ENCODE peak calls at places on chromosomes 13 and 19, in seven cellular contexts. One of them, this sample, is unnamed.

GRCh38 chr13:37905736-37906135 is 36.2 kb upstream of the TRPC4 start:
- DNase-seq in effector memory CD8-positive, alpha-beta T cell: no peak
- DNase-seq in stimulated activated naive CD8-positive, alpha-beta T cell treated with anti-CD3 and anti-CD28 coated beads, Interleukin-15, Interleukin-2, amounts not matched to agents 100 U/mL and 50 U/mL, for 24 hours: no peak
- DNase-seq in stimulated activated CD4-positive, alpha-beta T cell treated with anti-CD3 and anti-CD28 coated beads, Interleukin-1b, Interleukin-23, amount 100 ng/mL, for 24 hours: no peak
- DNase-seq in coronary artery: no peak
- DNase-seq in Kasumi-1: peak
- DNase-seq in stimulated activated CD8-positive, alpha-beta memory T cell treated with anti-CD3 and anti-CD28 coated beads, Interleukin-4, amount 100 ng/mL, for 1 hour: no peak
- DNase-seq in this sample: no peak

GRCh38 chr13:85974604-85975366 is 175.6 kb upstream of the SLITRK6 start:
- DNase-seq in effector memory CD8-positive, alpha-beta T cell: no peak
- DNase-seq in stimulated activated naive CD8-positive, alpha-beta T cell treated with anti-CD3 and anti-CD28 coated beads, Interleukin-15, Interleukin-2, amounts not matched to agents 100 U/mL and 50 U/mL, for 24 hours: no peak
- DNase-seq in stimulated activated CD4-positive, alpha-beta T cell treated with anti-CD3 and anti-CD28 coated beads, Interleukin-1b, Interleukin-23, amount 100 ng/mL, for 24 hours: no peak
- DNase-seq in coronary artery: no peak
- DNase-seq in Kasumi-1: no peak
- DNase-seq in stimulated activated CD8-positive, alpha-beta memory T cell treated with anti-CD3 and anti-CD28 coated beads, Interleukin-4, amount 100 ng/mL, for 1 hour: no peak
- DNase-seq in this sample: peak

GRCh38 chr19:954672-955494 is 29.0 kb downstream of the ARID3A start:
- DNase-seq in effector memory CD8-positive, alpha-beta T cell: no peak
- DNase-seq in stimulated activated naive CD8-positive, alpha-beta T cell treated with anti-CD3 and anti-CD28 coated beads, Interleukin-15, Interleukin-2, amounts not matched to agents 100 U/mL and 50 U/mL, for 24 hours: no peak
- DNase-seq in stimulated activated CD4-positive, alpha-beta T cell treated with anti-CD3 and anti-CD28 coated beads, Interleukin-1b, Interleukin-23, amount 100 ng/mL, for 24 hours: no peak
- DNase-seq in coronary artery: no peak
- DNase-seq in Kasumi-1: no peak
- DNase-seq in stimulated activated CD8-positive, alpha-beta memory T cell treated with anti-CD3 and anti-CD28 coated beads, Interleukin-4, amount 100 ng/mL, for 1 hour: no peak
- DNase-seq in this sample: no peak

GRCh38 chr19:5693195-5694166 is 3.4 kb downstream of the RPL36 start:
- DNase-seq in effector memory CD8-positive, alpha-beta T cell: no peak
- DNase-seq in stimulated activated naive CD8-positive, alpha-beta T cell treated with anti-CD3 and anti-CD28 coated beads, Interleukin-15, Interleukin-2, amounts not matched to agents 100 U/mL and 50 U/mL, for 24 hours: peak
- DNase-seq in stimulated activated CD4-positive, alpha-beta T cell treated with anti-CD3 and anti-CD28 coated beads, Interleukin-1b, Interleukin-23, amount 100 ng/mL, for 24 hours: no peak
- DNase-seq in coronary artery: peak
- DNase-seq in Kasumi-1: no peak
- DNase-seq in stimulated activated CD8-positive, alpha-beta memory T cell treated with anti-CD3 and anti-CD28 coated beads, Interleukin-4, amount 100 ng/mL, for 1 hour: no peak
- DNase-seq in this sample: no peak

GRCh38 chr19:16739546-16739945 is 19.9 kb downstream of the NWD1 start:
- DNase-seq in effector memory CD8-positive, alpha-beta T cell: no peak
- DNase-seq in stimulated activated naive CD8-positive, alpha-beta T cell treated with anti-CD3 and anti-CD28 coated beads, Interleukin-15, Interleukin-2, amounts not matched to agents 100 U/mL and 50 U/mL, for 24 hours: no peak
- DNase-seq in stimulated activated CD4-positive, alpha-beta T cell treated with anti-CD3 and anti-CD28 coated beads, Interleukin-1b, Interleukin-23, amount 100 ng/mL, for 24 hours: no peak
- DNase-seq in coronary artery: no peak
- DNase-seq in Kasumi-1: peak
- DNase-seq in stimulated activated CD8-positive, alpha-beta memory T cell treated with anti-CD3 and anti-CD28 coated beads, Interleukin-4, amount 100 ng/mL, for 1 hour: no peak
- DNase-seq in this sample: no peak

GRCh38 chr13:43785681-43786471 is 896 bp downstream of the ENOX1 start:
- DNase-seq in effector memory CD8-positive, alpha-beta T cell: no peak
- DNase-seq in stimulated activated naive CD8-positive, alpha-beta T cell treated with anti-CD3 and anti-CD28 coated beads, Interleukin-15, Interleukin-2, amounts not matched to agents 100 U/mL and 50 U/mL, for 24 hours: peak
- DNase-seq in stimulated activated CD4-positive, alpha-beta T cell treated with anti-CD3 and anti-CD28 coated beads, Interleukin-1b, Interleukin-23, amount 100 ng/mL, for 24 hours: no peak
- DNase-seq in coronary artery: peak
- DNase-seq in Kasumi-1: peak
- DNase-seq in stimulated activated CD8-positive, alpha-beta memory T cell treated with anti-CD3 and anti-CD28 coated beads, Interleukin-4, amount 100 ng/mL, for 1 hour: no peak
- DNase-seq in this sample: no peak

GRCh38 chr13:43159007-43159406 is 135.6 kb downstream of the DNAJC15 start:
- DNase-seq in effector memory CD8-positive, alpha-beta T cell: no peak
- DNase-seq in stimulated activated naive CD8-positive, alpha-beta T cell treated with anti-CD3 and anti-CD28 coated beads, Interleukin-15, Interleukin-2, amounts not matched to agents 100 U/mL and 50 U/mL, for 24 hours: no peak
- DNase-seq in stimulated activated CD4-positive, alpha-beta T cell treated with anti-CD3 and anti-CD28 coated beads, Interleukin-1b, Interleukin-23, amount 100 ng/mL, for 24 hours: no peak
- DNase-seq in coronary artery: no peak
- DNase-seq in Kasumi-1: no peak
- DNase-seq in stimulated activated CD8-positive, alpha-beta memory T cell treated with anti-CD3 and anti-CD28 coated beads, Interleukin-4, amount 100 ng/mL, for 1 hour: no peak
- DNase-seq in this sample: no peak

GRCh38 chr19:9724157-9724556 is 44.4 kb downstream of the ZNF846 start:
- DNase-seq in effector memory CD8-positive, alpha-beta T cell: no peak
- DNase-seq in stimulated activated naive CD8-positive, alpha-beta T cell treated with anti-CD3 and anti-CD28 coated beads, Interleukin-15, Interleukin-2, amounts not matched to agents 100 U/mL and 50 U/mL, for 24 hours: no peak
- DNase-seq in stimulated activated CD4-positive, alpha-beta T cell treated with anti-CD3 and anti-CD28 coated beads, Interleukin-1b, Interleukin-23, amount 100 ng/mL, for 24 hours: no peak
- DNase-seq in coronary artery: no peak
- DNase-seq in Kasumi-1: no peak
- DNase-seq in stimulated activated CD8-positive, alpha-beta memory T cell treated with anti-CD3 and anti-CD28 coated beads, Interleukin-4, amount 100 ng/mL, for 1 hour: no peak
- DNase-seq in this sample: no peak